ENCODE peak calls at places on chromosomes 3 and 15, in five cellular contexts. One of them, this sample, is unnamed.

GRCh38 chr3:131549340-131549739 is 46.6 kb upstream of the MRPL3 start:
- DNase-seq in adrenal gland: no peak
- DNase-seq in endothelial cell of umbilical vein: no peak
- DNase-seq in AG04450: no peak
- DNase-seq in Karpas-422: peak; percentile 70
- DNase-seq in this sample: no peak

GRCh38 chr3:9316881-9317341 is 45.9 kb upstream of the THUMPD3 start:
- DNase-seq in adrenal gland: peak; percentile 46
- DNase-seq in endothelial cell of umbilical vein: peak; percentile 81
- DNase-seq in AG04450: no peak
- DNase-seq in Karpas-422: no peak
- DNase-seq in this sample: no peak

GRCh38 chr3:114509756-114510155 is 215.9 kb downstream of the TIGIT start:
- DNase-seq in AG04450: no peak
- DNase-seq in endothelial cell of umbilical vein: no peak
- DNase-seq in adrenal gland: no peak
- DNase-seq in Karpas-422: no peak
- DNase-seq in this sample: no peak

GRCh38 chr3:197368330-197368729 is 69.9 kb upstream of the DLG1 start:
- DNase-seq in adrenal gland: no peak
- DNase-seq in endothelial cell of umbilical vein: no peak
- DNase-seq in Karpas-422: no peak
- DNase-seq in AG04450: no peak
- DNase-seq in this sample: no peak

GRCh38 chr3:194312743-194313281 is 38.3 kb downstream of the CPN2 start:
- DNase-seq in Karpas-422: no peak
- DNase-seq in adrenal gland: peak; percentile 89
- DNase-seq in endothelial cell of umbilical vein: no peak
- DNase-seq in AG04450: no peak
- DNase-seq in this sample: no peak

GRCh38 chr15:70278644-70279043 is 180.9 kb upstream of the TLE3 start:
- DNase-seq in adrenal gland: no peak
- DNase-seq in endothelial cell of umbilical vein: no peak
- DNase-seq in Karpas-422: no peak
- DNase-seq in AG04450: no peak
- DNase-seq in this sample: no peak

GRCh38 chr3:27454461-27454860 is 29.7 kb downstream of the SLC4A7 start:
- DNase-seq in adrenal gland: no peak
- DNase-seq in AG04450: no peak
- DNase-seq in endothelial cell of umbilical vein: no peak
- DNase-seq in Karpas-422: no peak
- DNase-seq in this sample: no peak

GRCh38 chr3:88000853-88001252 is 58.0 kb downstream of the CGGBP1 start:
- DNase-seq in AG04450: no peak
- DNase-seq in adrenal gland: no peak
- DNase-seq in endothelial cell of umbilical vein: peak; percentile 20
- DNase-seq in Karpas-422: no peak
- DNase-seq in this sample: no peak

GRCh38 chr15:67915374-67916050 is 75.7 kb upstream of the RNU6-1 start:
- DNase-seq in AG04450: no peak
- DNase-seq in endothelial cell of umbilical vein: peak; percentile 52
- DNase-seq in Karpas-422: no peak
- DNase-seq in adrenal gland: no peak
- DNase-seq in this sample: no peak

GRCh38 chr3:133662256-133662773 is 574 bp upstream of the TOPBP1 start:
- DNase-seq in endothelial cell of umbilical vein: peak; percentile 30
- DNase-seq in adrenal gland: no peak
- DNase-seq in AG04450: no peak
- DNase-seq in Karpas-422: peak; percentile 58
- DNase-seq in this sample: peak; percentile 27

GRCh38 chr3:111572061-111572460 is 23.1 kb downstream of the ZBED2 start:
- DNase-seq in endothelial cell of umbilical vein: no peak
- DNase-seq in adrenal gland: no peak
- DNase-seq in Karpas-422: no peak
- DNase-seq in AG04450: no peak
- DNase-seq in this sample: no peak

GRCh38 chr15:41024141-41024540 is 70.9 kb downstream of the CHAC1 start:
- DNase-seq in endothelial cell of umbilical vein: no peak
- DNase-seq in Karpas-422: no peak
- DNase-seq in AG04450: peak; percentile 62
- DNase-seq in adrenal gland: no peak
- DNase-seq in this sample: no peak

GRCh38 chr3:195263193-195263924 is 7.6 kb downstream of the XXYLT1 start:
- DNase-seq in Karpas-422: no peak
- DNase-seq in endothelial cell of umbilical vein: peak; percentile 39
- DNase-seq in AG04450: no peak
- DNase-seq in adrenal gland: peak; percentile 16
- DNase-seq in this sample: no peak

GRCh38 chr3:44890852-44891251 is 16.4 kb downstream of the TGM4 start:
- DNase-seq in adrenal gland: no peak
- DNase-seq in AG04450: no peak
- DNase-seq in endothelial cell of umbilical vein: no peak
- DNase-seq in Karpas-422: no peak
- DNase-seq in this sample: no peak

GRCh38 chr3:71269896-71270295 is 313.6 kb downstream of the FOXP1 start:
- DNase-seq in endothelial cell of umbilical vein: no peak
- DNase-seq in AG04450: no peak
- DNase-seq in Karpas-422: no peak
- DNase-seq in adrenal gland: no peak
- DNase-seq in this sample: no peak

GRCh38 chr3:22296641-22297040 is 545.6 kb upstream of the ZNF385D start:
- DNase-seq in adrenal gland: no peak
- DNase-seq in Karpas-422: no peak
- DNase-seq in AG04450: no peak
- DNase-seq in endothelial cell of umbilical vein: no peak
- DNase-seq in this sample: no peak

GRCh38 chr3:32844914-32845313 is 27.1 kb downstream of the TRIM71 start:
- DNase-seq in Karpas-422: no peak
- DNase-seq in adrenal gland: no peak
- DNase-seq in AG04450: no peak
- DNase-seq in endothelial cell of umbilical vein: no peak
- DNase-seq in this sample: no peak

GRCh38 chr15:44584162-44584749 is 47.3 kb downstream of the EIF3J start:
- DNase-seq in Karpas-422: peak; percentile 85
- DNase-seq in endothelial cell of umbilical vein: peak; percentile 49
- DNase-seq in AG04450: no peak
- DNase-seq in adrenal gland: peak; percentile 51
- DNase-seq in this sample: no peak

GRCh38 chr15:37015476-37015875 is 84.9 kb downstream of the MEIS2 start:
- DNase-seq in adrenal gland: no peak
- DNase-seq in endothelial cell of umbilical vein: no peak
- DNase-seq in AG04450: no peak
- DNase-seq in Karpas-422: peak; percentile 78
- DNase-seq in this sample: no peak
- H3K27ac ChIP-seq in adrenal gland: peak overlapping the region; percentile 63
- H3K27ac ChIP-seq in endothelial cell of umbilical vein: no peak overlapping the region
- H3K27ac ChIP-seq in AG04450: no peak overlapping the region
- H3K27ac ChIP-seq in Karpas-422: peak overlapping the region; percentile 97
- H3K27ac ChIP-seq in this sample: peak overlapping the region; percentile 87

GRCh38 chr3:11434017-11434526 is 161.9 kb downstream of the ATG7 start:
- DNase-seq in endothelial cell of umbilical vein: peak; percentile 34
- DNase-seq in adrenal gland: peak; percentile 50
- DNase-seq in Karpas-422: no peak
- DNase-seq in AG04450: peak; percentile 16
- DNase-seq in this sample: peak; percentile 52
- H3K27ac ChIP-seq in endothelial cell of umbilical vein: no peak overlapping the region
- H3K27ac ChIP-seq in adrenal gland: peak overlapping the region; percentile 49
- H3K27ac ChIP-seq in Karpas-422: peak overlapping the region; percentile 20
- H3K27ac ChIP-seq in AG04450: peak overlapping the region; percentile 71
- H3K27ac ChIP-seq in this sample: peak overlapping the region; percentile 94

DNA sequence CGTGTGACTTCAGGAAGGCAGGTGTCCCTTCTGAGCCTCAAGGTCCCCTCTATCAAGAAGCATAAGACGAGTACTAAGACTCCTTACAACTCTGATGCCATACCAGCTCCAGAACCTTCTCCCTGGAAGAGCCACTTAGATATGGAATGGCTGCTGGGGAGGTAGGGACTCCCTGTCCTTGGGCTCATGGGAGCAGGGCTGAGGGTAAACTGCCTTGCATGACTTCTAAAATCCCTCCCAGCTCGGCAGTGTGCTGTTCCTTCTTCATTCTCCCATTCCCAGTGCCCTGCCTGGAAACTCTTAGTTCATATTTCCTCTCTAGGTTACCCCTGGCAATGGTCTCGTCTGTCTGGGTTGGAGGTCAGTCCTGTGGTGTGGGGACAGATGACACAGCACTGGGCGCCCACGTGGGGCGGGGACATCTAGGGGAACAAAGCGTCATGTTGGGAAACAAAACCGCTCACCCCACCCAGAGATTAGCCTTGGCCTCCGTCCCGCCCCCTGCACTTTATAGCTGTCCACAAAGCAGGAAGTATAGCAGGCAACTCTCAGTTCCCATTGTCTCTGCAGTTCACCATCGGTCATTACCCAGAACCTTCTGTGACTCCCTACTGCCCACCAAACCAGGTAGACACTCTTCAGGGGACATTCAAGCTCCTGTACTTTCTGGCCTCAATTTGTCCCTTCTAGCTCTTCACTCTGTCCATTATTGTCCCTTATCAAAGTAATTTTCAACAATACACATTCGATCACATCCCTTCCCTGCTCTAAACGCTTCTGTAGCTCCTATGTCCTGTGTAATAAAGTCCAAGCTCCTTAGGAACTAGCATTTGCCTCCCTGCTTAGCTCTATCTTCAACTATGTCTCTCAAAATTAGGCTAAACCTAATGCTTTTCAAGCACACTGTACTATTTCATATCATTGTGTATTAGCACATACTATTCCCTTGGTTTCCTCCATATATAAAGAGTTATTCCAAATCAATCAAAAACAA is 73.8 kb downstream of the IQSEC1 start:
- DNase-seq in Karpas-422: no peak
- DNase-seq in endothelial cell of umbilical vein: no peak
- DNase-seq in adrenal gland: peak; percentile 94
- DNase-seq in AG04450: no peak
- DNase-seq in this sample: peak; percentile 65
- H3K27ac ChIP-seq in Karpas-422: no peak overlapping the region
- H3K27ac ChIP-seq in endothelial cell of umbilical vein: no peak overlapping the region
- H3K27ac ChIP-seq in adrenal gland: peak overlapping the region; percentile 52
- H3K27ac ChIP-seq in AG04450: no peak overlapping the region
- H3K27ac ChIP-seq in this sample: peak overlapping the region; percentile 61

DNA sequence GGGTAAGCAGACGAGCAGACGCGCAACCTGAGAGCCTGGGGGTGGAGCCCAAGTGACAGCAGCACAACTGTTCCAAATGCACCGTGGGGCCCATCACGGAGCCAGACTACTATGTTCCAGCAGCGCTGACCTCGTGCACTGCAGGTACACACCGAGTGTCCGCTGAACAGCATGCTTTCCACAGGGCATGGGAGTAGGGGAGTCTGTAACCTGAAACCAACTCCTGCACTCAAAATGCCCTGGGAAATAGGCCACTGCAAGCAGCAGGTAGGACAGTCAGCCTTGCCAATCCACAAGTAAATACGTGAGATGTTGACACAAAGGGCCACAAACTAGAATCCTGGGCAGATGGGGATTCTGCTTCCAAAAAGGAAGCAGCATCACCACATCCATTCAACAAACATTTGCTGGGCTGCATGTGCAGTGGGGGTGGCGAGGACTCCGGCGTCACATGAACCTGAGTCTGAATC is 73.9 kb downstream of the TBC1D2B start:
- DNase-seq in adrenal gland: no peak
- DNase-seq in endothelial cell of umbilical vein: no peak
- DNase-seq in AG04450: no peak
- DNase-seq in Karpas-422: no peak
- DNase-seq in this sample: no peak
- H3K27ac ChIP-seq in adrenal gland: no peak overlapping the region
- H3K27ac ChIP-seq in endothelial cell of umbilical vein: no peak overlapping the region
- H3K27ac ChIP-seq in AG04450: no peak overlapping the region
- H3K27ac ChIP-seq in Karpas-422: no peak overlapping the region
- H3K27ac ChIP-seq in this sample: no peak overlapping the region

DNA sequence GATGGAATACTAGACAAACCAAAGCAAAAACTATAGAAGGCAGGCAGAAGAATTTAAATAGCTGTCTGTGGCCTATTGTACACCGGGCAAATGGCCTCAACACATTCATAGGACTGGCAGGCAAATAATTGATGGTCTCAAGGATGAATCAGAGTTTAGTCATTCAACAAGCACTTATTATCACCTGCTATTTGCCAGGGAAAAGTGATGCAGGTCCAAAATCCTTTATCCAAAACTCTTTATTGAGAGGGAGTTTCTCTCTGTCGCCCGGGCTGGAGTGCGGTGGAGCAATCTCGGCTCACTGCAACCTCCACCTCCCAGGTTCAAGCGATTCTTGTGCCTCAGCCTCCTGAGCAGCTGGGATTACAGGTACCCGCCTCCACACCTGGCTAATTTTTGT is 2.3 kb downstream of the EIF2AK4 start:
- DNase-seq in endothelial cell of umbilical vein: peak; percentile 23
- DNase-seq in AG04450: no peak
- DNase-seq in Karpas-422: no peak
- DNase-seq in adrenal gland: no peak
- DNase-seq in this sample: no peak
- H3K27ac ChIP-seq in endothelial cell of umbilical vein: no peak overlapping the region
- H3K27ac ChIP-seq in AG04450: no peak overlapping the region
- H3K27ac ChIP-seq in Karpas-422: no peak overlapping the region
- H3K27ac ChIP-seq in adrenal gland: no peak overlapping the region
- H3K27ac ChIP-seq in this sample: no peak overlapping the region

DNA sequence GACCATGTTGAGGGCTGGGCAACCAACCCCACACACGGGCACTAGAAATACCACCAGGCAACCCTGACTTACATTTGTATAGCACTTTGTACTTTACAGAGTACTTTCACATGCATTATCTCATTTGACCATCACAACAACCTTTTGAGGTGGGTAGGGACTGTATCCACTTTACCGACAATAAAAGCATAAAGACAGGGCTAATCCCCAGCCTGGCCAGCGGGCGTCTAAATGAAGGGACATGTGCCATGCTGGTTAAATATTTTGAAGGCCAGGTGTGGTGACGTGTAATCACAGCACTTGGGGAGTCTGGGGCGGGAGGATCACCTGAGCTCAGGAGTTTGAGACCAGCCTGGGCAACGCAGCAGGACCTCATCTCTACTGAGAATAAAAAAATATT is 23.6 kb downstream of the RASGRP1 start:
- DNase-seq in endothelial cell of umbilical vein: no peak
- DNase-seq in Karpas-422: no peak
- DNase-seq in adrenal gland: no peak
- DNase-seq in AG04450: no peak
- DNase-seq in this sample: no peak
- H3K27ac ChIP-seq in endothelial cell of umbilical vein: no peak overlapping the region
- H3K27ac ChIP-seq in Karpas-422: no peak overlapping the region
- H3K27ac ChIP-seq in adrenal gland: no peak overlapping the region
- H3K27ac ChIP-seq in AG04450: no peak overlapping the region
- H3K27ac ChIP-seq in this sample: no peak overlapping the region

DNA sequence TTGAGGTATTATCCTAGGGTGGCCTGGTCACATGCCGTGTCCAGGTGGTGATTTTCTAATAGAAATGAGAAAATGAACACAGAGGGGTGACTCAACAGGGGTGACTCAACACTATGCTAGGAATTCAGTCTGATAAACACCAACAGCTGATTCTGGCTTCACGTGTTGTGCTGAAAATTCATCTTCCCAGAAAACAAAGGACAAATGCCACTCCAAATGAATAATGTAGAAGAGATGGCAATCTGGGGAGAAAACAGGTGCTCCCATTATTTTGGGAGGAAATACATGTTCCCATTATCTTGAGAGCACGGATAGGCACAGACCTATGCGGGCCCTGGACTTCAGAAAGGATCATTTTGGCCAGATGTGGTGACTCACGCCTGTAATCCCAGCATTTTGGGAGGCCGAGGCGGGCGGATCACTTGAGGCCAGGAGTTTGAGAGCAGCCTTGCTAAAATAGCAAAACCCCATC is 101.2 kb upstream of the MEX3B start:
- DNase-seq in endothelial cell of umbilical vein: peak; percentile 93
- DNase-seq in adrenal gland: peak; percentile 52
- DNase-seq in Karpas-422: no peak
- DNase-seq in AG04450: no peak
- DNase-seq in this sample: no peak
- H3K27ac ChIP-seq in endothelial cell of umbilical vein: peak overlapping the region; percentile 83
- H3K27ac ChIP-seq in adrenal gland: no peak overlapping the region
- H3K27ac ChIP-seq in Karpas-422: no peak overlapping the region
- H3K27ac ChIP-seq in AG04450: peak overlapping the region; percentile 55
- H3K27ac ChIP-seq in this sample: no peak overlapping the region

GRCh38 chr15:66840615-66841014 is 138.6 kb downstream of the SMAD6 start:
- DNase-seq in adrenal gland: no peak
- DNase-seq in Karpas-422: no peak
- DNase-seq in endothelial cell of umbilical vein: no peak
- DNase-seq in AG04450: no peak
- DNase-seq in this sample: no peak
- H3K27ac ChIP-seq in adrenal gland: no peak overlapping the region
- H3K27ac ChIP-seq in Karpas-422: no peak overlapping the region
- H3K27ac ChIP-seq in endothelial cell of umbilical vein: no peak overlapping the region
- H3K27ac ChIP-seq in AG04450: no peak overlapping the region
- H3K27ac ChIP-seq in this sample: no peak overlapping the region

This sample was measured in caudate nucleus.